ENCODE peak calls at places on chromosomes 3 and 15, in four cellular contexts. J, V, L and Q are unnamed samples.

GRCh38 chr15:90924375-90924774 is 8.0 kb downstream of the HDDC3 start:
- DNase-seq in L (no peak), V (no peak), J (no peak), Q (no peak)

GRCh38 chr3:50876947-50877346 is 202.2 kb downstream of the DOCK3 start:
- DNase-seq in J (no peak), L (no peak), V (no peak), Q (no peak)

GRCh38 chr3:63863150-63864007 is at the start of the genes ATXN7 and THOC7:
- DNase-seq in J (no peak), V (peak; percentile 57), L (peak; percentile 64), Q (peak; percentile 55)

GRCh38 chr3:55173504-55173903 is 245.6 kb upstream of the LRTM1 start:
- DNase-seq in V (no peak), L (no peak), J (no peak), Q (no peak)

GRCh38 chr3:43870110-43870509 is 179.4 kb downstream of the ABHD5 start:
- DNase-seq in V (no peak), L (peak; percentile 50), J (no peak), Q (peak; percentile 74)

GRCh38 chr15:91289324-91289723 is 189.3 kb downstream of the SV2B start:
- DNase-seq in L (no peak), J (no peak), V (no peak), Q (no peak)

GRCh38 chr15:67548532-67548852 is 6.0 kb downstream of the MAP2K5 start:
- DNase-seq in J (no peak), V (no peak), L (no peak), Q (no peak)

GRCh38 chr3:98855811-98856400 is 45.6 kb downstream of the DCBLD2 start:
- DNase-seq in J (no peak), V (no peak), L (peak; percentile 77), Q (peak; percentile 96)

GRCh38 chr15:69784808-69785550 is 312.7 kb downstream of the TLE3 start:
- DNase-seq in L (no peak), V (no peak), J (no peak), Q (peak; percentile 45)

DNA sequence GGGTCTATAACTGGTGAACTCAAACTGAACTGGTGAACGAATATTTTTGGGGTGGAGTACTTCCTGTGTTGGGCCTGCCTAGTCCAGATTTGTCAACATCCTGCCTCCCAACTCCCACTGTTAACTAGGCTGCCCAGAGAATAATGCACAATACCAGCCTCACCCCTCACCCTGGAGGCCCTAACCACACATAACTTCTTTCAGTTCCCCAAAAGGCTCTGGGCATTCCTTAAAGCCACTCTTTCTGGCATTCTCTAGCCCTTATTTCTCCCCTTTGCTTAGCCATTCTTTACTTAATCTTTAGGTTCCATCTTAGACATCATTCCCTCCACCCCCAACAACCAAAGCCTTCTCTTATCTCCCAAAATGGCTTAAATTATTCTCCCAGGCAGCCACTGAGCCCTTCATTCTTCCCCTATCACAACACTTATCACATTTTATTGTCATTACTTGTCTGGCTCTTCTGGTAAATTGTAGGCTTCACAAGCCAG is 9.1 kb upstream of the SEC11A start:
- DNase-seq in V (peak; percentile 63), L (peak; percentile 41), J (no peak), Q (peak; percentile 73)
- TF ChIP-seq CTCF in V (no peak), L (no peak), J (no peak), Q (no peak)

DNA sequence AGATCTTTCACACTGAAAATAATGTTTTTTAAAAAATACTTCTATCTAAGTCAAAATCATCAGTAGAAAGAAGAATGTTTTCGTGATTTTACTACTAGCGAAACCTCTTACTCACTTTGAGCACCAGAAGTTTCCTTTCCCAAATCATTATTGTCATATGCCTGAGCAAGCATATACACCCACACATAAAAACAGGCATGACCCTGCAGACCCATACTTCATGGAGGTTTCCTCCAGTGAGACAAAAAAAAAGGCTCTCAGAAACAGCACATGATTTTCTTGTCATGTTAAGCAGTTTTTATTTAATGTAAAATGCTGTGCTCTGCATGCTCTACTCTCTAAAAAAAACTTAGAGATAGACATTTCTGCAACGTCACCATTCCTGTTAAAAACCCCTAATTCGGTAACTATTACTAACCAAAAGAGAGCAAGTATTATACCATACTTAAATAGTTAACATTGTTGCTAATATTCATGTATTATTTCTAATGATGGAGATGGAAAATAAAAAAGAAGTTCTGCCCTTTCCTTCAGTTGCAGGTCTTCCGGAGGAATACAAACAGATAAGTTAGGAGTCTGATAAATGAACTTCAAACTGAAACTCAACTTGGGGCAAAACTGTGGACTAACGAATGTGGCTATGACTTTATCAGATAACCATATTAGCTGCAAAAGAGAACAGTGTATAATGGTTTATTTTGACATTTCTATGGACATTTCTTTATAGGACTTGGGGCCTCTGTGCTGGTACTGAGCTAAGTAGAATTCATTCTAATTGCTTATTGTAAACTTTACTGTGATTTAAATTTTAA is 15.9 kb downstream of the CD200R1 start:
- DNase-seq in J (no peak), V (no peak), L (no peak), Q (no peak)
- H3K4me3 ChIP-seq in J (no peak overlapping the region), V (no peak overlapping the region), L (no peak overlapping the region), Q (no peak overlapping the region)

GRCh38 chr15:78419331-78419730 is 18.7 kb upstream of the IREB2 start:
- DNase-seq in L (no peak), V (no peak), J (no peak), Q (no peak)

GRCh38 chr15:78418681-78419080 is 19.3 kb upstream of the IREB2 start:
- DNase-seq in V (no peak), L (no peak), J (no peak), Q (no peak)

GRCh38 chr15:78414608-78415250 is 23.3 kb upstream of the IREB2 start:
- DNase-seq in J (no peak), L (no peak), V (no peak), Q (no peak)

GRCh38 chr15:78418239-78418638 is 19.8 kb upstream of the IREB2 start:
- DNase-seq in V (no peak), J (no peak), L (no peak), Q (peak; percentile 42)

DNA sequence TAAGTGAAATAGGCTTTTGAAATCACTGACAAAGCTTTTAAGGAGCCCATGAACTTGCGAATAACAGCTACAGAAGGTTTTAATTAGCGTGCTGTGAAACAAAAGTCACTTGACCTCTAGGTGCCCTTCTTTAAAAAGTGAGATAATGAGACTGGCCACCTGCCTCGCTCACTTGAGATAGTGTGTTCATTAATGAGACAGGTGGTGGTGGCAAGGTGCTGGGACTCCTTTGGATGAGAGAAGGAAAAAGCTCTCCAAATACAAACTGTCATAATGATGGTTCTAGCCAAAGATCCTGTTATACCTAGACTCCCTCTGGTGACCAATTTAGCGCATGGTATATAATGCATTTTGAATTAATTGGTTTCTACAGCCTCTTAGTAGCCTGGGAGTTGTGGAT is 22.7 kb upstream of the IREB2 start:
- DNase-seq in V (no peak), J (no peak), L (peak; percentile 22), Q (peak; percentile 42)
- TF ChIP-seq CTCF in V (peak; percentile 18), J (peak; percentile 41), L (peak; percentile 42), Q (peak; percentile 31)

DNA sequence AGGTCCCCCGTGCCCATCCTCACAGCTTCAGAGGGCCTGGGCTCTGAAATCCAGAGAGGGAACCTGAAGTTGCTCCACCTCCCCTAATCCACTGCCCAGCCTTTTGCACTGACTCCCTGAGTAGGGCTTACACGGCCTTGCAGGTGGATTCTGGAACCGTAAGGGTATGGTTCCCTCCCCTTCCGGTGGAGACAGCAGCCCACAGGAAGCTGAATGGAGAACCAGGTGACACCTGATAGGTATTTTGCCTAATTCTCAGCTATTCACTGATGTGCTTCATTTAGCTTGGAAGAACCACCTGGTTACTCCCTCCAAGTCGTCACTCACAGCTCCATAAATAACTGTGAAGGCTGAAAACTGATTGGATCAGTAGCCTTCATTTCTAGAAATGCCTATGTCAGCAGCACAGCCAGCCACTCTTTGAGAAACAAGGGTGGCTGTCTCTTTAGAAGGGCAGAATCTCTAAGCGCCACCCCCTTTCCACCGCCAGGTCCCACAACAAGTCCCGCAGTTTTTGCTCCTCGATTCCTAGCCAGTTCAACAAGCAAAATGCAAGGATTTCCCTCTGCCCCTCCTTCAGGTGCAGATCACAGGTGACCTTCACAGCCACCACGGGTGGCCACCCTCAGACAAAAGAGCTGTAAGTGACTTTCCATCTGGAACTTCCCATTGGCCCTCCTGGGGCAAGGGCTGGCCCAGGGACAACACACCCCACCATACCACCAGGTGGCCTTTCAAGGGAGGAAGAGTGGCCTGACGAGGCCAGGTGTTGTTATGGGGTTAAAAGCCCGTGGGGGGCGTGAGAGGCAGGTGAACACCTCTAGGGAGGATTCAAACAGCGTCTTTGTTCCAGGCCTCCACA is 112.9 kb downstream of the SEC22A start:
- DNase-seq in J (no peak), V (no peak), L (no peak), Q (no peak)
- H3K4me3 ChIP-seq in J (no peak overlapping the region), V (no peak overlapping the region), L (no peak overlapping the region), Q (no peak overlapping the region)

DNA sequence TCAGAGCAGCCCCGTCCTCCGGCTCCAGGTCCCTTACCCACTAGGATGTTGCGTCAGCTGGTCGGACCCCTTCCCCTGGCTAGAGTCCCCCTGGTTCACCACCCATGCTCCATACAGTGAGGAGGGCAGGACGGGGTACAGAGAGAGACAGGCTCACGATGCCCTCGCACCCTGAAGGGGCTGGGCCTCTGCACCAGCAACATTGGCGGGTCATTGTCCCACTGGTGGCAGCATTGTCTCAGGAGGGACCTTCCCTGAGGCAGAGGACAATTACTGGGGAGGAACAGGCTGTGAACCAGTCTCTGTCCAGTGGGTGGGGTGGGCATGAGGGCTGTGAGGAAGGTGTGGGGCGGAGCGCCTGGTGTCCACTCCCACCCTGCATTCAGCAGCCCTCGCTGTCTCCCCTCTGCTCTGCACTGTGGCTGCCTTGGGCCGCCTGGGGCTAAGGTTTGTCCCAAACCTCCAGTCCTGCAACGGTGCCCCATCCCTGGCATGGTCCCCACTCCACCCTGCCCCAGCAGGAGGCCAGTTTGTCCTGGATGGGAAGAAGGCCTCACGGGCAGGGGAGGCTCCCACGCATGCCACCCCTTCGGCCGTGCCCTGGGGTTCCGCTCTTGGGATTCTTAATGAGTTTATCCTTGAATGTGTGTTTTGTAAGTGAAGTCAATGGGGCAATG is 48.0 kb upstream of the KLF13 start:
- DNase-seq in J (no peak), V (no peak), L (no peak), Q (no peak)
- TF ChIP-seq CTCF in J (no peak), V (no peak), L (no peak), Q (no peak)

GRCh38 chr3:13414040-13414729 is 5.9 kb downstream of the NUP210 start:
- DNase-seq in J (peak; percentile 53), V (peak; percentile 90), L (no peak), Q (no peak)
- H3K4me3 ChIP-seq in J (no peak overlapping the region), V (no peak overlapping the region), L (no peak overlapping the region), Q (no peak overlapping the region)

GRCh38 chr3:135762188-135762853 is 203.2 kb upstream of the PPP2R3A start:
- DNase-seq in L (no peak), J (no peak), V (no peak), Q (no peak)
- TF ChIP-seq CTCF in L (peak; percentile 21), J (no peak), V (no peak), Q (no peak)

DNA sequence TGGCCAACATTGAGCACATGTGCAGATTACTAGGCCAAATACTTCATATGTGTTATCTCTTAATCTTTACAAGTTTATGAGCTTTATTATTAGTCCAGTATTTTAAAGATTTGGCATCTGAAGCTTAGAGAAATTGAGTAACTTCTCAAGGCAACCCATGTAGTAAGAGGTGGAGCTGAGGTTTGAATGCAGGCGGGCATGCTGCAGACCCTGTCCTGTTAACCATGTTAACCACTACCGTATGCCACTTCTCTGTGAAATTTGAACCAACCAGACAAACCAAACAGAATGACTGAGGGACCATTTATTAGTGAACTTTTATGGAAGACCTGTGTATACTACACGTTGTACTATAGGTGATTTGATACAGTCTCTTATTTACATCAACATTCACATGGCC is 49.7 kb downstream of the MEF2A start:
- DNase-seq in J (no peak), V (no peak), L (no peak), Q (no peak)
- H3K4me3 ChIP-seq in J (no peak overlapping the region), V (no peak overlapping the region), L (no peak overlapping the region), Q (no peak overlapping the region)

GRCh38 chr3:147191795-147192385 is 214.5 kb downstream of the ZIC4 start:
- DNase-seq in J (no peak), V (no peak), L (peak; percentile 31), Q (peak; percentile 82)
- TF ChIP-seq CTCF in J (peak; percentile 46), V (peak; percentile 35), L (peak; percentile 86), Q (peak; percentile 82)

GRCh38 chr3:152280539-152280938 is 11.8 kb downstream of the MBNL1 start:
- DNase-seq in L (no peak), V (no peak), J (no peak), Q (no peak)
- H3K4me3 ChIP-seq in L (no peak overlapping the region), V (no peak overlapping the region), J (no peak overlapping the region), Q (no peak overlapping the region)